ENCODE peak calls at places on chromosome 18, in four cellular contexts. One of them, this sample, is unnamed.

GRCh38 chr18:13136689-13137040 is 81.9 kb upstream of the LDLRAD4 start:
- DNase-seq in OCI-LY7: no peak
- DNase-seq in HEK293T: no peak
- DNase-seq in SIG-M5: no peak
- DNase-seq in this sample: peak

GRCh38 chr18:64134044-64134757 is 14.7 kb downstream of the LINC00305 start:
- DNase-seq in SIG-M5: no peak
- DNase-seq in OCI-LY7: no peak
- DNase-seq in HEK293T: no peak
- DNase-seq in this sample: no peak

GRCh38 chr18:54278615-54279014 is 9.3 kb downstream of the POLI start:
- DNase-seq in OCI-LY7: no peak
- DNase-seq in SIG-M5: no peak
- DNase-seq in HEK293T: no peak
- DNase-seq in this sample: no peak

GRCh38 chr18:9455718-9456511 is 19.4 kb upstream of the RALBP1 start:
- DNase-seq in OCI-LY7: no peak
- DNase-seq in HEK293T: no peak
- DNase-seq in SIG-M5: no peak
- DNase-seq in this sample: no peak

GRCh38 chr18:54973046-54973445 is 13.8 kb upstream of the CCDC68 start:
- DNase-seq in SIG-M5: no peak
- DNase-seq in OCI-LY7: no peak
- DNase-seq in HEK293T: no peak
- DNase-seq in this sample: no peak

GRCh38 chr18:7117390-7118355 is at the start of gene LAMA1:
- DNase-seq in OCI-LY7: no peak
- DNase-seq in HEK293T: peak
- DNase-seq in SIG-M5: no peak
- DNase-seq in this sample: no peak

GRCh38 chr18:33034941-33035340 is 262.1 kb upstream of the KLHL14 start:
- DNase-seq in SIG-M5: no peak
- DNase-seq in HEK293T: peak
- DNase-seq in OCI-LY7: no peak
- DNase-seq in this sample: no peak

GRCh38 chr18:59148192-59148591 is 8.5 kb downstream of the SEC11C start:
- DNase-seq in OCI-LY7: no peak
- DNase-seq in SIG-M5: no peak
- DNase-seq in HEK293T: no peak
- DNase-seq in this sample: no peak

GRCh38 chr18:48959921-48960920 is 9.5 kb upstream of the SMAD7 start:
- DNase-seq in OCI-LY7: no peak
- DNase-seq in SIG-M5: no peak
- DNase-seq in HEK293T: no peak
- DNase-seq in this sample: no peak

GRCh38 chr18:39841133-39842041 is 2113.6 kb upstream of the PIK3C3 start:
- DNase-seq in HEK293T: peak
- DNase-seq in SIG-M5: no peak
- DNase-seq in OCI-LY7: no peak
- DNase-seq in this sample: no peak

GRCh38 chr18:78792736-78793135 is 186.9 kb upstream of the SALL3 start:
- DNase-seq in SIG-M5: no peak
- DNase-seq in HEK293T: no peak
- DNase-seq in OCI-LY7: no peak
- DNase-seq in this sample: no peak

GRCh38 chr18:10514082-10514481 is 11.7 kb upstream of the NAPG start:
- DNase-seq in SIG-M5: no peak
- DNase-seq in OCI-LY7: no peak
- DNase-seq in HEK293T: no peak
- DNase-seq in this sample: no peak

GRCh38 chr18:58091099-58091611 is 47.1 kb downstream of the NEDD4L start:
- DNase-seq in HEK293T: no peak
- DNase-seq in OCI-LY7: peak
- DNase-seq in SIG-M5: no peak
- DNase-seq in this sample: peak

GRCh38 chr18:55868909-55869308 is 280.9 kb upstream of the TCF4 start:
- DNase-seq in HEK293T: no peak
- DNase-seq in SIG-M5: no peak
- DNase-seq in OCI-LY7: no peak
- DNase-seq in this sample: no peak

GRCh38 chr18:57768557-57769326 is 34.4 kb downstream of the ATP8B1 start:
- DNase-seq in HEK293T: no peak
- DNase-seq in OCI-LY7: no peak
- DNase-seq in SIG-M5: no peak
- DNase-seq in this sample: no peak

GRCh38 chr18:23658296-23658695 is 4.4 kb downstream of the ANKRD29 start:
- DNase-seq in HEK293T: no peak
- DNase-seq in OCI-LY7: no peak
- DNase-seq in SIG-M5: no peak
- DNase-seq in this sample: no peak

GRCh38 chr18:46067431-46068007 is 4.5 kb downstream of the PSTPIP2 start:
- DNase-seq in SIG-M5: no peak
- DNase-seq in OCI-LY7: peak
- DNase-seq in HEK293T: no peak
- DNase-seq in this sample: no peak

GRCh38 chr18:79030680-79031079 is 38.5 kb upstream of the ATP9B start:
- DNase-seq in OCI-LY7: no peak
- DNase-seq in SIG-M5: no peak
- DNase-seq in HEK293T: no peak
- DNase-seq in this sample: no peak

GRCh38 chr18:79260023-79260422 is 135.7 kb upstream of the NFATC1 start:
- DNase-seq in SIG-M5: no peak
- DNase-seq in OCI-LY7: no peak
- DNase-seq in HEK293T: no peak
- DNase-seq in this sample: no peak